ENCODE peak calls at places on chromosomes 2 and 18, in five cellular contexts. J is mucosa of gallbladder, G is immature natural killer cell, K is HTR-8/SVneo, S is Calu3. N is an unnamed sample.

GRCh38 chr2:187081409-187081808 is 232.4 kb upstream of the ZSWIM2 start:
- DNase-seq in J (no peak), G (no peak), K (no peak), S (no peak), N (no peak)

GRCh38 chr2:69186614-69187013 is 173.6 kb downstream of the ANTXR1 start:
- DNase-seq in J (no peak), G (no peak), K (no peak), S (no peak), N (no peak)

GRCh38 chr18:45050712-45051639 is 370.3 kb downstream of the SETBP1 start:
- DNase-seq in J (no peak), G (no peak), K (peak; percentile 8), S (no peak), N (no peak)

GRCh38 chr2:153622285-153622684 is 143.7 kb upstream of the RPRM start:
- DNase-seq in J (no peak), G (no peak), K (no peak), S (peak; percentile 5), N (no peak)

GRCh38 chr18:1002653-1003178 is 98.0 kb downstream of the ADCYAP1 start:
- DNase-seq in J (no peak), G (no peak), K (peak; percentile 65), S (no peak), N (no peak)

GRCh38 chr2:98744595-98744994 is 13.7 kb upstream of the MGAT4A start:
- DNase-seq in J (no peak), G (no peak), K (no peak), S (no peak), N (no peak)

GRCh38 chr18:58556333-58557012 is 72.4 kb downstream of the ALPK2 start:
- DNase-seq in J (peak; percentile 54), G (no peak), K (no peak), S (no peak), N (no peak)

GRCh38 chr2:26578581-26578980 is 62.6 kb downstream of the CIB4 start:
- DNase-seq in J (no peak), G (no peak), K (no peak), S (no peak), N (no peak)

GRCh38 chr18:40531061-40531460 is 1424.0 kb upstream of the PIK3C3 start:
- DNase-seq in J (no peak), G (no peak), K (no peak), S (no peak), N (no peak)

GRCh38 chr2:149629003-149629402 is 41.4 kb upstream of the MMADHC start:
- DNase-seq in J (no peak), G (no peak), K (no peak), S (no peak), N (no peak)

GRCh38 chr2:223586261-223586660 is 15.9 kb downstream of the SCG2 start:
- DNase-seq in J (no peak), G (no peak), K (no peak), S (no peak), N (no peak)

GRCh38 chr18:36600548-36600947 is 228.3 kb downstream of the TPGS2 start:
- DNase-seq in J (peak; percentile 10), G (no peak), K (no peak), S (no peak), N (no peak)

GRCh38 chr2:158997037-158997785 is 28.8 kb downstream of the TANC1 start:
- DNase-seq in J (no peak), G (no peak), K (no peak), S (no peak), N (no peak)

GRCh38 chr2:157307021-157307420 is 18.6 kb downstream of the ERMN start:
- DNase-seq in J (no peak), G (no peak), K (no peak), S (no peak), N (no peak)

GRCh38 chr2:453132-453531 is 165.2 kb upstream of the ALKAL2 start:
- DNase-seq in J (no peak), G (no peak), K (no peak), S (no peak), N (no peak)

GRCh38 chr18:3329871-3330270 is 67.9 kb downstream of the MYL12B start:
- DNase-seq in J (no peak), G (no peak), K (no peak), S (no peak), N (no peak)

GRCh38 chr2:219249203-219249980 is 3.7 kb upstream of the TUBA4B start:
- DNase-seq in J (peak; percentile 87), G (no peak), K (no peak), S (peak; percentile 83), N (no peak)

GRCh38 chr2:108538000-108538625 is 3.8 kb downstream of the LIMS1 start:
- DNase-seq in J (no peak), G (no peak), K (no peak), S (no peak), N (no peak)

GRCh38 chr18:14767474-14767873 is 19.5 kb downstream of the ANKRD30B start:
- DNase-seq in J (no peak), G (no peak), K (no peak), S (no peak), N (no peak)

GRCh38 chr2:217331577-217332139 is 471.8 kb upstream of the TNP1 start:
- DNase-seq in J (peak; percentile 57), G (no peak), K (peak; percentile 74), S (peak; percentile 83), N (peak; percentile 28)

GRCh38 chr2:203814661-203815540 is 52.7 kb upstream of the CTLA4 start:
- DNase-seq in J (peak; percentile 69), G (peak; percentile 52), K (peak; percentile 71), S (peak; percentile 49), N (peak; percentile 14)